ENCODE peak calls at places on chromosome 1, in six cellular contexts. One of them, this sample, is unnamed.

GRCh38 chr1:86151427-86151826 is 5.1 kb downstream of the COL24A1 start:
- DNase-seq in ascending aorta: no peak
- DNase-seq in IMR-90: peak
- DNase-seq in SK-N-SH: no peak
- DNase-seq in CD8-positive, alpha-beta T cell: no peak
- DNase-seq in OCI-LY7: no peak
- DNase-seq in this sample: no peak

GRCh38 chr1:38953433-38953860 is 11.8 kb upstream of the RHBDL2 start:
- DNase-seq in ascending aorta: no peak
- DNase-seq in IMR-90: no peak
- DNase-seq in SK-N-SH: no peak
- DNase-seq in CD8-positive, alpha-beta T cell: no peak
- DNase-seq in OCI-LY7: no peak
- DNase-seq in this sample: no peak

GRCh38 chr1:6730473-6730872 is 28.9 kb upstream of the DNAJC11 start:
- DNase-seq in ascending aorta: no peak
- DNase-seq in IMR-90: no peak
- DNase-seq in SK-N-SH: no peak
- DNase-seq in CD8-positive, alpha-beta T cell: no peak
- DNase-seq in OCI-LY7: no peak
- DNase-seq in this sample: no peak

GRCh38 chr1:48338257-48338656 is 115.7 kb downstream of the SLC5A9 start:
- DNase-seq in ascending aorta: no peak
- DNase-seq in IMR-90: no peak
- DNase-seq in SK-N-SH: no peak
- DNase-seq in CD8-positive, alpha-beta T cell: no peak
- DNase-seq in OCI-LY7: no peak
- DNase-seq in this sample: no peak

GRCh38 chr1:41356752-41357151 is 4.5 kb upstream of the FOXO6 start:
- DNase-seq in ascending aorta: peak
- DNase-seq in IMR-90: no peak
- DNase-seq in SK-N-SH: no peak
- DNase-seq in CD8-positive, alpha-beta T cell: no peak
- DNase-seq in OCI-LY7: no peak
- DNase-seq in this sample: no peak

GRCh38 chr1:237851209-237851845 is 39.4 kb downstream of the ZP4 start:
- DNase-seq in ascending aorta: no peak
- DNase-seq in IMR-90: peak
- DNase-seq in SK-N-SH: peak
- DNase-seq in CD8-positive, alpha-beta T cell: no peak
- DNase-seq in OCI-LY7: peak
- DNase-seq in this sample: peak

GRCh38 chr1:9835758-9836631 is 12.2 kb upstream of the CLSTN1 start:
- DNase-seq in ascending aorta: no peak
- DNase-seq in IMR-90: peak
- DNase-seq in SK-N-SH: peak
- DNase-seq in CD8-positive, alpha-beta T cell: no peak
- DNase-seq in OCI-LY7: no peak
- DNase-seq in this sample: no peak

GRCh38 chr1:246565751-246566127 is 322 bp downstream of the TFB2M start:
- DNase-seq in ascending aorta: no peak
- DNase-seq in IMR-90: peak
- DNase-seq in SK-N-SH: no peak
- DNase-seq in CD8-positive, alpha-beta T cell: no peak
- DNase-seq in OCI-LY7: no peak
- DNase-seq in this sample: no peak

GRCh38 chr1:110339427-110340206 is 440 bp downstream of the RBM15 start:
- DNase-seq in ascending aorta: no peak
- DNase-seq in IMR-90: peak
- DNase-seq in SK-N-SH: peak
- DNase-seq in CD8-positive, alpha-beta T cell: peak
- DNase-seq in OCI-LY7: peak
- DNase-seq in this sample: peak

GRCh38 chr1:160978510-160978927 is 23.9 kb upstream of the ITLN2 start:
- DNase-seq in ascending aorta: no peak
- DNase-seq in IMR-90: no peak
- DNase-seq in SK-N-SH: no peak
- DNase-seq in CD8-positive, alpha-beta T cell: no peak
- DNase-seq in OCI-LY7: no peak
- DNase-seq in this sample: no peak

GRCh38 chr1:29406814-29407213 is 170.5 kb downstream of the PTPRU start:
- DNase-seq in ascending aorta: no peak
- DNase-seq in IMR-90: no peak
- DNase-seq in SK-N-SH: no peak
- DNase-seq in CD8-positive, alpha-beta T cell: no peak
- DNase-seq in OCI-LY7: no peak
- DNase-seq in this sample: no peak

GRCh38 chr1:88407248-88407647 is 276.8 kb upstream of the PKN2 start:
- DNase-seq in ascending aorta: no peak
- DNase-seq in IMR-90: no peak
- DNase-seq in SK-N-SH: no peak
- DNase-seq in CD8-positive, alpha-beta T cell: no peak
- DNase-seq in OCI-LY7: no peak
- DNase-seq in this sample: no peak

GRCh38 chr1:88399690-88400089 is 284.4 kb upstream of the PKN2 start:
- DNase-seq in ascending aorta: no peak
- DNase-seq in IMR-90: no peak
- DNase-seq in SK-N-SH: no peak
- DNase-seq in CD8-positive, alpha-beta T cell: no peak
- DNase-seq in OCI-LY7: no peak
- DNase-seq in this sample: no peak

GRCh38 chr1:88401283-88401682 is 282.8 kb upstream of the PKN2 start:
- DNase-seq in ascending aorta: no peak
- DNase-seq in IMR-90: no peak
- DNase-seq in SK-N-SH: no peak
- DNase-seq in CD8-positive, alpha-beta T cell: no peak
- DNase-seq in OCI-LY7: no peak
- DNase-seq in this sample: no peak

GRCh38 chr1:88404582-88404981 is 279.5 kb upstream of the PKN2 start:
- DNase-seq in ascending aorta: no peak
- DNase-seq in IMR-90: no peak
- DNase-seq in SK-N-SH: no peak
- DNase-seq in CD8-positive, alpha-beta T cell: no peak
- DNase-seq in OCI-LY7: no peak
- DNase-seq in this sample: no peak
- H3K27ac ChIP-seq in ascending aorta: no peak
- H3K27ac ChIP-seq in IMR-90: no peak
- H3K27ac ChIP-seq in SK-N-SH: no peak
- H3K27ac ChIP-seq in CD8-positive, alpha-beta T cell: no peak
- H3K27ac ChIP-seq in OCI-LY7: no peak
- H3K27ac ChIP-seq in this sample: no peak

GRCh38 chr1:117047271-117047670 is 12.9 kb upstream of the TTF2 start:
- DNase-seq in ascending aorta: no peak
- DNase-seq in IMR-90: no peak
- DNase-seq in SK-N-SH: no peak
- DNase-seq in CD8-positive, alpha-beta T cell: no peak
- DNase-seq in OCI-LY7: no peak
- DNase-seq in this sample: no peak

GRCh38 chr1:117046781-117047180 is 13.3 kb upstream of the TTF2 start:
- DNase-seq in ascending aorta: no peak
- DNase-seq in IMR-90: no peak
- DNase-seq in SK-N-SH: no peak
- DNase-seq in CD8-positive, alpha-beta T cell: no peak
- DNase-seq in OCI-LY7: no peak
- DNase-seq in this sample: no peak

GRCh38 chr1:117051224-117052064 is 8.7 kb upstream of the TTF2 start:
- DNase-seq in ascending aorta: no peak
- DNase-seq in IMR-90: no peak
- DNase-seq in SK-N-SH: no peak
- DNase-seq in CD8-positive, alpha-beta T cell: peak
- DNase-seq in OCI-LY7: peak
- DNase-seq in this sample: no peak

GRCh38 chr1:117048431-117049133 is 11.5 kb upstream of the TTF2 start:
- DNase-seq in ascending aorta: no peak
- DNase-seq in IMR-90: no peak
- DNase-seq in SK-N-SH: no peak
- DNase-seq in CD8-positive, alpha-beta T cell: no peak
- DNase-seq in OCI-LY7: no peak
- DNase-seq in this sample: no peak

DNA sequence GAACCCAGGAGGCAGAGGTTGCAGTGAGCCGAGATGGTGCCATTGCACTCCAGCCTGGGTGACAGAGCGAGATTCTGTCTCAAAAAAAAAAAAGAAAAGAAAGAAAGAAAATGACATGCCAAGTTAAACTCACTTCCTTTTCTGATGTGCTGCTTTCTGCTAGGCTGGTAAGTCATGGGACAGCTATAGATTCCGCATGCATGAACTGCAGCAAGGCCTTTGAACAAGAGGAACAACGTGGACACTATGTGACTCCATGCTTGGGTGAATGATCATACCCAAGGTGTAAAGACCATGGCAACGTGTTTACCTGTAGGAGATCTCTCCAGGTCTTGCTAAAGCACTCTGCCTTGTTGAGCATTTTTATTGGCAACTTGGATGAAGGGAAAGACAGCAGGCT is 10.3 kb upstream of the TTF2 start:
- DNase-seq in ascending aorta: no peak
- DNase-seq in IMR-90: no peak
- DNase-seq in SK-N-SH: no peak
- DNase-seq in CD8-positive, alpha-beta T cell: no peak
- DNase-seq in OCI-LY7: no peak
- DNase-seq in this sample: no peak
- H3K27ac ChIP-seq in ascending aorta: no peak
- H3K27ac ChIP-seq in IMR-90: no peak
- H3K27ac ChIP-seq in SK-N-SH: no peak
- H3K27ac ChIP-seq in CD8-positive, alpha-beta T cell: no peak
- H3K27ac ChIP-seq in OCI-LY7: no peak
- H3K27ac ChIP-seq in this sample: no peak

GRCh38 chr1:156493749-156494148 is 6.8 kb downstream of the MEF2D start:
- DNase-seq in ascending aorta: no peak
- DNase-seq in IMR-90: no peak
- DNase-seq in SK-N-SH: no peak
- DNase-seq in CD8-positive, alpha-beta T cell: no peak
- DNase-seq in OCI-LY7: peak
- DNase-seq in this sample: peak
- H3K27ac ChIP-seq in ascending aorta: peak
- H3K27ac ChIP-seq in IMR-90: no peak
- H3K27ac ChIP-seq in SK-N-SH: no peak
- H3K27ac ChIP-seq in CD8-positive, alpha-beta T cell: no peak
- H3K27ac ChIP-seq in OCI-LY7: peak
- H3K27ac ChIP-seq in this sample: peak

GRCh38 chr1:116786049-116786448 is 31.8 kb downstream of the CD2 start:
- DNase-seq in ascending aorta: no peak
- DNase-seq in IMR-90: no peak
- DNase-seq in SK-N-SH: no peak
- DNase-seq in CD8-positive, alpha-beta T cell: no peak
- DNase-seq in OCI-LY7: no peak
- DNase-seq in this sample: no peak

GRCh38 chr1:116781034-116781433 is 26.8 kb downstream of the CD2 start:
- DNase-seq in ascending aorta: no peak
- DNase-seq in IMR-90: no peak
- DNase-seq in SK-N-SH: no peak
- DNase-seq in CD8-positive, alpha-beta T cell: no peak
- DNase-seq in OCI-LY7: no peak
- DNase-seq in this sample: no peak

DNA sequence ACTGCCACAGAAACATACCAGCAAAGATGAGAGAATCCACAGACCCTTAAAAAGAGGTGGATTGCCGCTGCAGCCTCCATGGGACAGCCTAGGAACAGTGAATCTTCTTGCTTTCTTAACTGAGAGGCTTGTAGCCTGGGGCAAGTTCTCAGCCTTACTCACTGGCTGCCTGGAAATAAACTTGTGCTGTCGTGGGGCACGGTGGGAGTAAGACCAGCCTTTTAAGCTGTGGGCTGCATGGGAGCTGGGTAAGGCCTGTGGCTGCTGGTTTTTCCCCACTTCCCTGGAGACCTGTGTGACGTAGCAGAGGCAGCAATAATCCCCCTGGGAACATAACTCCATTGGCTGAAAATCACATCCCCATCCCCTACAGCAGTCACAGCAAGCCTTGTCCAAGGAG is 30.8 kb downstream of the CD2 start:
- DNase-seq in ascending aorta: no peak
- DNase-seq in IMR-90: no peak
- DNase-seq in SK-N-SH: no peak
- DNase-seq in CD8-positive, alpha-beta T cell: no peak
- DNase-seq in OCI-LY7: no peak
- DNase-seq in this sample: no peak
- H3K27ac ChIP-seq in ascending aorta: no peak
- H3K27ac ChIP-seq in IMR-90: no peak
- H3K27ac ChIP-seq in SK-N-SH: no peak
- H3K27ac ChIP-seq in CD8-positive, alpha-beta T cell: no peak
- H3K27ac ChIP-seq in OCI-LY7: no peak
- H3K27ac ChIP-seq in this sample: no peak

GRCh38 chr1:168709896-168710305 is 19.1 kb downstream of the DPT start:
- DNase-seq in ascending aorta: no peak
- DNase-seq in IMR-90: no peak
- DNase-seq in SK-N-SH: no peak
- DNase-seq in CD8-positive, alpha-beta T cell: no peak
- DNase-seq in OCI-LY7: no peak
- DNase-seq in this sample: no peak
- H3K27ac ChIP-seq in ascending aorta: no peak
- H3K27ac ChIP-seq in IMR-90: no peak
- H3K27ac ChIP-seq in SK-N-SH: peak
- H3K27ac ChIP-seq in CD8-positive, alpha-beta T cell: no peak
- H3K27ac ChIP-seq in OCI-LY7: no peak
- H3K27ac ChIP-seq in this sample: peak

GRCh38 chr1:27879374-27880082 is 7.2 kb downstream of the THEMIS2 start:
- DNase-seq in ascending aorta: no peak
- DNase-seq in IMR-90: no peak
- DNase-seq in SK-N-SH: peak
- DNase-seq in CD8-positive, alpha-beta T cell: no peak
- DNase-seq in OCI-LY7: no peak
- DNase-seq in this sample: no peak

GRCh38 chr1:27876341-27877114 is 4.2 kb downstream of the THEMIS2 start:
- DNase-seq in ascending aorta: no peak
- DNase-seq in IMR-90: no peak
- DNase-seq in SK-N-SH: no peak
- DNase-seq in CD8-positive, alpha-beta T cell: no peak
- DNase-seq in OCI-LY7: no peak
- DNase-seq in this sample: no peak

GRCh38 chr1:27878787-27879335 is 6.5 kb downstream of the THEMIS2 start:
- DNase-seq in ascending aorta: no peak
- DNase-seq in IMR-90: no peak
- DNase-seq in SK-N-SH: peak
- DNase-seq in CD8-positive, alpha-beta T cell: no peak
- DNase-seq in OCI-LY7: no peak
- DNase-seq in this sample: no peak

GRCh38 chr1:27878038-27878437 is 5.7 kb downstream of the THEMIS2 start:
- DNase-seq in ascending aorta: no peak
- DNase-seq in IMR-90: no peak
- DNase-seq in SK-N-SH: no peak
- DNase-seq in CD8-positive, alpha-beta T cell: no peak
- DNase-seq in OCI-LY7: no peak
- DNase-seq in this sample: no peak

DNA sequence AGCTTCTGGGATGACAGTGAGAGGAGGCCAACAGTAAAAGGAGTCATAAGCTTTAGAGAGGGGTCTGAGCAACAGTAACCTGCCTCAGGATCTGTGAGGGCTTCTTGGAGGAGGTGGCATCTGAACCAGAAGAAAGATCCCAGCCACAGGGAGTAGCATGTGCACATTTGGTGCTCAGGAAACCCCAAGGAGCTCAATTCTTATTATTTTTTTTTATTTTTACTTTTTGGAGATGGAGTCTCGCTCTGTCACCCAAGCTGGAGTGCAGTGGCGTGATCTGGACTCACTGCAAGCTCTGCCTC is 4.7 kb downstream of the THEMIS2 start:
- DNase-seq in ascending aorta: no peak
- DNase-seq in IMR-90: no peak
- DNase-seq in SK-N-SH: no peak
- DNase-seq in CD8-positive, alpha-beta T cell: no peak
- DNase-seq in OCI-LY7: no peak
- DNase-seq in this sample: no peak
- H3K27ac ChIP-seq in ascending aorta: no peak
- H3K27ac ChIP-seq in IMR-90: no peak
- H3K27ac ChIP-seq in SK-N-SH: no peak
- H3K27ac ChIP-seq in CD8-positive, alpha-beta T cell: no peak
- H3K27ac ChIP-seq in OCI-LY7: no peak
- H3K27ac ChIP-seq in this sample: no peak

GRCh38 chr1:56644064-56644940 is 812 bp upstream of the PRKAA2 start:
- DNase-seq in ascending aorta: no peak
- DNase-seq in IMR-90: peak
- DNase-seq in SK-N-SH: no peak
- DNase-seq in CD8-positive, alpha-beta T cell: no peak
- DNase-seq in OCI-LY7: no peak
- DNase-seq in this sample: no peak
- H3K27ac ChIP-seq in ascending aorta: no peak
- H3K27ac ChIP-seq in IMR-90: peak
- H3K27ac ChIP-seq in SK-N-SH: no peak
- H3K27ac ChIP-seq in CD8-positive, alpha-beta T cell: no peak
- H3K27ac ChIP-seq in OCI-LY7: no peak
- H3K27ac ChIP-seq in this sample: peak

This sample was measured in psoas muscle.